ENCODE peak calls at places on chromosomes 5 and 9, in eight cellular contexts. L is CD4-positive, CD25-positive, alpha-beta regulatory T cell; D is epithelial cell of prostate; N is GM23338; O is H1; E is CD8-positive, alpha-beta memory T cell; K is effector memory CD4-positive, alpha-beta T cell; M is psoas muscle. U is an unnamed sample.
A peak's percentile ranks its signal among the peaks of the same experiment; 100 is the strongest.

GRCh38 chr5:141958773-141959172 is 771 bp upstream of the PCDH12 start:
- DNase-seq in L (no peak), D (no peak), N (no peak), O (peak; percentile 29), E (no peak), K (no peak), M (peak; percentile 67), U (no peak)

GRCh38 chr5:59115345-59115744 is 532.5 kb downstream of the RAB3C start:
- DNase-seq in L (no peak), D (no peak), N (no peak), O (no peak), E (no peak), K (no peak), M (no peak), U (peak; percentile 42)

GRCh38 chr5:139390639-139391569 is 1.2 kb upstream of the MZB1 start:
- DNase-seq in L (no peak), D (no peak), N (no peak), O (no peak), E (no peak), K (no peak), M (peak; percentile 60), U (no peak)

GRCh38 chr9:87179556-87180340 is 232.4 kb upstream of the GAS1 start:
- DNase-seq in L (no peak), D (peak; percentile 26), N (no peak), O (no peak), E (no peak), K (no peak), M (no peak), U (peak; percentile 55)

GRCh38 chr5:91170266-91170665 is 212.9 kb downstream of the ARRDC3 start:
- DNase-seq in L (no peak), D (peak; percentile 76), N (no peak), O (no peak), E (no peak), K (no peak), M (no peak), U (no peak)

GRCh38 chr5:65329266-65329665 is 152.5 kb downstream of the ADAMTS6 start:
- DNase-seq in L (no peak), D (no peak), N (peak; percentile 40), O (no peak), E (no peak), K (no peak), M (no peak), U (no peak)

GRCh38 chr5:5602554-5602953 is 180.1 kb downstream of the ICE1 start:
- DNase-seq in L (no peak), D (no peak), N (no peak), O (no peak), E (no peak), K (no peak), M (no peak), U (no peak)

GRCh38 chr5:149485655-149486615 is 65.3 kb downstream of the CSNK1A1 start:
- DNase-seq in L (no peak), D (peak; percentile 99), N (no peak), O (no peak), E (no peak), K (no peak), M (peak; percentile 82), U (peak; percentile 89)

GRCh38 chr5:91183743-91184142 is 199.4 kb downstream of the ARRDC3 start:
- DNase-seq in L (no peak), D (no peak), N (peak; percentile 78), O (no peak), E (no peak), K (no peak), M (no peak), U (no peak)

GRCh38 chr5:14743601-14744295 is 79.2 kb downstream of the OTULIN start:
- DNase-seq in L (no peak), D (no peak), N (no peak), O (no peak), E (no peak), K (no peak), M (no peak), U (no peak)

GRCh38 chr5:52725065-52725746 is 62.5 kb upstream of the ITGA1 start:
- DNase-seq in L (peak; percentile 77), D (peak; percentile 86), N (no peak), O (no peak), E (peak; percentile 87), K (peak; percentile 54), M (no peak), U (peak; percentile 70)

GRCh38 chr9:129834489-129835127 is 467 bp downstream of the C9orf78 start:
- DNase-seq in L (peak; percentile 73), D (no peak), N (no peak), O (no peak), E (peak; percentile 45), K (no peak), M (no peak), U (peak; percentile 52)

GRCh38 chr9:114110180-114110579 is 11.1 kb upstream of the KIF12 start:
- DNase-seq in L (no peak), D (no peak), N (no peak), O (no peak), E (no peak), K (no peak), M (no peak), U (peak; percentile 72)

GRCh38 chr5:141349917-141350619 is at the start of gene PCDHGB1:
- DNase-seq in L (peak; percentile 46), D (no peak), N (peak; percentile 95), O (peak; percentile 83), E (no peak), K (no peak), M (no peak), U (peak; percentile 35)

GRCh38 chr5:122517091-122517490 is 205.1 kb downstream of the SNCAIP start:
- DNase-seq in L (no peak), D (no peak), N (no peak), O (no peak), E (no peak), K (no peak), M (no peak), U (no peak)

DNA sequence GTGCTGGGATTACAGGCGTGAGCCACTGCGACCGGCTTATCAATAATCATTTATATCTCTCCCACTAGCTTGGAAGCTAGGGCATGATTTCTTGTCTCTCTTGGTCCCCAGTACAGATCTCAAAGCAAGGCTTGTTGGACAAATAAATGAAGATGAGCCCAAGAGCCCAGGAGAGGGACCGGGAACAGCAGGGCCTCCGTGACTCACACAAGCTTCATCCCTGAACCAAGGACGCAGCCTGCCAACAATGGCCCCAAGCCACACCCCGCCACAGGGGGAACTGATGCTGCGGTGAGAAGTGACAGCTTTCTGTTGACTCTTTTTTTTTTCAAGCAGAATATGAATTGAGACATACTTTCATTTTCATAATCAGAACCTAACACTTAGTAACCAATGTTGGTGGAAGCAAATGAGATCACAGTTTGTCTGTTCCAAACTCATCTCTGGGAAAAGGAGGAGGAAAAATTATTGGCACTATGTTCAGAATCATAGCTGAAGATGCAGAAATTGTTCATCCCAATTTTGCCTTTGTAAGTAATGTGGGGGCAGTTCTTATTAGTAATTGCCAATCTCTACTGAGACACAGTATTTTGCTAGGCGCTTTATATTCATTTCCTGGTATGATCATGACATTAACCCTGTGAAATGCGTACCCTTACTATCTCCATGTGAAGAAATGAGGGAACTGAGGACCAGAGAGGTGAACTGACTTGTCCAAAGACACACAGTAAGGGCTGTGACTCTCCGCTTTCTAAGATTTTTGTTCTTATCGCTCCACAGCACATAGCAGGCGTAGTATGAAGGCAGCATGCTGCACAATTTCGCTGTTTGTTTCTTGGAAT is 6.6 kb upstream of the DUSP1 start:
- DNase-seq in L (peak; percentile 89), D (no peak), N (no peak), O (no peak), E (peak; percentile 87), K (peak; percentile 81), M (peak; percentile 96), U (peak; percentile 78)
- H3K27ac ChIP-seq in L (peak overlapping the region; percentile 94), D (peak overlapping the region; percentile 92), N (no peak overlapping the region), O (no peak overlapping the region), E (peak overlapping the region; percentile 74), K (peak overlapping the region; percentile 89), M (peak overlapping the region; percentile 79), U (peak overlapping the region; percentile 90)

GRCh38 chr5:95841914-95842812 is 19.6 kb upstream of the GLRX start:
- DNase-seq in L (no peak), D (no peak), N (no peak), O (no peak), E (no peak), K (no peak), M (no peak), U (no peak)

GRCh38 chr5:95840969-95841368 is 18.4 kb upstream of the GLRX start:
- DNase-seq in L (no peak), D (no peak), N (no peak), O (no peak), E (no peak), K (no peak), M (no peak), U (no peak)

GRCh38 chr5:95842955-95843544 is 20.5 kb upstream of the GLRX start:
- DNase-seq in L (peak; percentile 80), D (no peak), N (peak; percentile 21), O (no peak), E (peak; percentile 38), K (peak; percentile 49), M (peak; percentile 80), U (no peak)

GRCh38 chr5:95845401-95845800 is 22.9 kb upstream of the GLRX start:
- DNase-seq in L (no peak), D (no peak), N (no peak), O (no peak), E (no peak), K (no peak), M (no peak), U (no peak)

GRCh38 chr5:95843733-95844223 is 21.3 kb upstream of the GLRX start:
- DNase-seq in L (no peak), D (no peak), N (no peak), O (no peak), E (no peak), K (no peak), M (no peak), U (no peak)
- H3K27ac ChIP-seq in L (no peak overlapping the region), D (peak overlapping the region; percentile 84), N (no peak overlapping the region), O (no peak overlapping the region), E (no peak overlapping the region), K (no peak overlapping the region), M (peak overlapping the region; percentile 76), U (no peak overlapping the region)

DNA sequence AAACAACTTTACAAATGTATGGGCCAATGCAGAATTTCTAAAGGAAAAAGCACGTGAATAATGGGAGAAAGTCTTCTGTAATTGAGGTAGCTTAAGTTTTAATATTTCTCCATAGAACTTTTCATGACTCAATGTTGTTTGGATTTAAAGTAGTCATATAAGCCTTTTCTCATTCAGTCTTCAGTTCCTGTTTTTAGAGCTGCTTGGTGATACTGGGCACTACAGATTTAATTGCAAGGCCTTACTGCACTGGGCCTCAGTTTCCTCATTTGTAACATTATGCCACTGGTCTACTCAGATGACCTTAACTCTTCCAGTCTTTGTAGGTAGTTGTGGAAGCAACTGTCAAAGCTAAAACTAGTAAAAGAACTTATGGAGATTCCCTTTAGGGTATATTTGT is 60.4 kb downstream of the WDR41 start:
- DNase-seq in L (no peak), D (no peak), N (no peak), O (no peak), E (no peak), K (no peak), M (no peak), U (no peak)
- H3K27ac ChIP-seq in L (no peak overlapping the region), D (no peak overlapping the region), N (no peak overlapping the region), O (no peak overlapping the region), E (no peak overlapping the region), K (no peak overlapping the region), M (no peak overlapping the region), U (no peak overlapping the region)

DNA sequence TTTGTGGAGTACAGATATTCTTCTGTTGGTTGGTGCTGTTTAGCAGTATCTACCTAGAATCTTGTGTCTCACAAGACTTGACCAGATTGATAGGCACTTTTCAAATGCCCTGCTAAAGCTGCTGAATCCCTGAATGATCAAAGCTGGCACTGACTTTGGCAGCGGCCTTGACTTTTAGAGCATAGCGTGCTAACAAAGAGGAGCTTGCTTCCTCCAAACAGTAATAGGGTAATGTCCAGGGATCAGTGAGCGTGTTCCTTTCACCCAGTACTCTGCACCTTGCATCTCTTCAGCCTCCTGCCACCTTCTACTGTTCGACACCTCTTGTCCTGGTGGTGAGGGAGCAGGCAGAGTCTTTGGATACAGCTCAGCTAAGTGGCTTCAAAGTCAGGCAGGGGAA is 100.8 kb downstream of the IQGAP2 start:
- DNase-seq in L (no peak), D (no peak), N (no peak), O (no peak), E (no peak), K (no peak), M (no peak), U (no peak)
- H3K27ac ChIP-seq in L (no peak overlapping the region), D (no peak overlapping the region), N (no peak overlapping the region), O (no peak overlapping the region), E (no peak overlapping the region), K (no peak overlapping the region), M (no peak overlapping the region), U (no peak overlapping the region)